ENCODE peak calls at places on chromosomes 13 and 19, in eight cellular contexts. O is AG09309; L is GM10248; S is epithelial cell of esophagus; C is GM13977; D is MCF 10A; I is mammary epithelial cell; X is CD4-positive, alpha-beta T cell. J is an unnamed sample.

GRCh38 chr13:31947105-31947504 is 84.5 kb upstream of the FRY start:
- DNase-seq in S (no peak), D (peak), X (no peak), C (no peak), I (no peak), O (no peak), L (no peak), J (no peak)

GRCh38 chr19:7471696-7472620 is 16.9 kb downstream of the PEX11G start:
- DNase-seq in I (no peak), S (no peak), X (no peak), D (peak), C (peak), O (peak), L (no peak), J (no peak)

GRCh38 chr13:33487575-33488243 is 202.2 kb upstream of the STARD13 start:
- DNase-seq in O (no peak), I (peak), C (peak), D (peak), S (peak), X (no peak), L (peak), J (no peak)

GRCh38 chr13:29319451-29319850 is 276.0 kb downstream of the SLC7A1 start:
- DNase-seq in S (no peak), D (no peak), I (no peak), X (no peak), C (no peak), L (no peak), O (no peak), J (no peak)

GRCh38 chr13:41917641-41918040 is 43.3 kb downstream of the VWA8 start:
- DNase-seq in X (no peak), O (peak), S (peak), I (peak), L (no peak), C (no peak), D (no peak), J (no peak)

GRCh38 chr19:30123611-30124010 is 181.6 kb downstream of the URI1 start:
- DNase-seq in C (no peak), I (no peak), D (no peak), S (no peak), X (no peak), L (no peak), O (no peak), J (no peak)

GRCh38 chr13:77213644-77214043 is 113.2 kb downstream of the MYCBP2 start:
- DNase-seq in I (no peak), O (no peak), D (no peak), L (no peak), X (no peak), C (no peak), S (peak), J (no peak)

GRCh38 chr13:41470187-41470586 is 12.8 kb downstream of the RGCC start:
- DNase-seq in L (peak), D (no peak), I (no peak), O (no peak), C (no peak), X (no peak), S (no peak), J (no peak)

GRCh38 chr13:62908321-62908720 is 1492.7 kb upstream of the PCDH20 start:
- DNase-seq in C (no peak), S (no peak), X (no peak), I (no peak), O (no peak), D (no peak), L (no peak), J (no peak)

GRCh38 chr13:65653548-65654078 is 1576.5 kb downstream of the PCDH9 start:
- DNase-seq in D (no peak), O (no peak), I (no peak), S (no peak), X (no peak), L (no peak), C (no peak), J (no peak)

GRCh38 chr19:13100031-13100588 is 2.5 kb downstream of the LYL1 start:
- DNase-seq in X (no peak), S (no peak), C (peak), O (no peak), L (peak), D (no peak), I (peak), J (peak)

GRCh38 chr13:48776396-48776795 is 122.7 kb downstream of the CYSLTR2 start:
- DNase-seq in C (no peak), D (no peak), O (no peak), S (no peak), L (no peak), I (no peak), X (no peak), J (no peak)

GRCh38 chr19:28449803-28450202 is 763.1 kb downstream of the UQCRFS1 start:
- DNase-seq in S (no peak), I (no peak), X (no peak), O (no peak), L (no peak), D (no peak), C (no peak), J (no peak)

GRCh38 chr13:112510002-112510780 is 77.8 kb downstream of the TUBGCP3 start:
- DNase-seq in I (peak), L (peak), X (no peak), S (peak), D (peak), O (peak), C (peak), J (no peak)

GRCh38 chr13:33263976-33264619 is 21.5 kb downstream of the STARD13 start:
- DNase-seq in D (no peak), I (no peak), X (no peak), L (no peak), O (no peak), S (no peak), C (no peak), J (no peak)

GRCh38 chr13:44397766-44398223 is 24.2 kb downstream of the SERP2 start:
- DNase-seq in X (no peak), O (no peak), I (no peak), L (no peak), C (no peak), D (no peak), S (no peak), J (no peak)

GRCh38 chr13:30871713-30872029 is 34.4 kb upstream of the MEDAG start:
- DNase-seq in O (no peak), D (no peak), X (no peak), L (no peak), I (no peak), C (no peak), S (no peak), J (no peak)

GRCh38 chr13:24618219-24618955 is 61.8 kb upstream of the ATP12A start:
- DNase-seq in C (peak), S (no peak), X (peak), I (no peak), O (no peak), L (peak), D (no peak), J (peak)

GRCh38 chr13:72368031-72368430 is 359.4 kb downstream of the MZT1 start:
- DNase-seq in D (no peak), O (no peak), I (peak), S (no peak), C (no peak), X (no peak), L (no peak), J (no peak)

GRCh38 chr13:96817336-96817941 is 176.8 kb downstream of the OXGR1 start:
- DNase-seq in I (peak), D (peak), X (no peak), O (no peak), C (no peak), S (peak), L (no peak), J (no peak)

GRCh38 chr19:52188822-52189744 is 769 bp upstream of the PPP2R1A start:
- DNase-seq in I (no peak), L (no peak), X (no peak), D (no peak), C (no peak), O (no peak), S (peak), J (peak)

GRCh38 chr13:52842440-52842839 is 6.0 kb downstream of the PCDH8 start:
- DNase-seq in D (no peak), S (no peak), O (no peak), L (no peak), X (no peak), C (no peak), I (no peak), J (no peak)

GRCh38 chr13:44306401-44307192 is 67.0 kb upstream of the SERP2 start:
- DNase-seq in D (peak), O (peak), X (no peak), S (peak), C (no peak), I (peak), L (no peak), J (no peak)

GRCh38 chr19:45962021-45962420 is 11.6 kb downstream of the NOVA2 start:
- DNase-seq in X (no peak), C (no peak), D (no peak), I (no peak), L (no peak), S (no peak), O (no peak), J (no peak)

GRCh38 chr19:45958320-45958719 is 15.3 kb downstream of the NOVA2 start:
- DNase-seq in D (no peak), O (no peak), S (no peak), C (no peak), I (no peak), L (no peak), X (no peak), J (no peak)

GRCh38 chr19:45958763-45959516 is 14.7 kb downstream of the NOVA2 start:
- DNase-seq in X (no peak), D (no peak), C (no peak), O (no peak), L (no peak), S (no peak), I (no peak), J (no peak)

GRCh38 chr19:45959517-45960025 is 14.1 kb downstream of the NOVA2 start:
- DNase-seq in O (no peak), I (no peak), L (no peak), S (no peak), C (no peak), X (no peak), D (no peak), J (no peak)

DNA sequence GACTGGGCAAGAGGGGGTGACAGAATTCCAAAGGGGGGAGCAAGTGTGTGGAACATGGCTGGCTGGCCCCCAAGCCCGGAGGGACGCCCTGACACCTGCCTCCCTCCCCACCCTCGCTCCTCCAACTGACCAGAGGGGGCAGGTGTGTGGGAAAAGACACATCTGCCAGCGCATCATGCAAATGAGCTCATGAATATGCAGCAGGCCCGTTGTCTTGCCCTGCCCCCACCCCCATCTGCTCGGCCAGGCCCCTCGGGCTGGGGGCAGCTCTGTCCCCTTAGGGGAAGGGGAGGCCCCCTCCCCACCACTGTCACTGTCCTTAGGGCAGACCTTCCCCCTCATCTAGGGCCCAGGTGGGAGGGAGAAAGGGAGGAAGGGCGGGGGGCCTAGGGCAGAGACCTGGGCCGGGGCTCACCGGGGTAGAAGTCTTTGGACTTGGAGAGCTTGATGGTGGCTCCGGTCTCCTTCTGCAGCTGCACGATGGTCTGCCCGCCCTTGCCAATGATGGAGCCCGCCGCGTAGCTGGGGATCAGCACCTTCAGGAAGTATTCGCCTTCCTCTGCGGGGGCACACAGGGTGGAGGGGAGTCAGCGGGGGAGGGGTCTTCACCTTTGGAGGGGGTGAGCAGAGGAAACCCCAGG is 12.9 kb downstream of the NOVA2 start:
- DNase-seq in O (no peak), C (no peak), I (no peak), D (peak), X (no peak), S (no peak), L (no peak), J (no peak)
- TF ChIP-seq CTCF in O (no peak), C (no peak), I (no peak), D (no peak), X (no peak), S (no peak), L (no peak), J (peak)

GRCh38 chr13:89660752-89661151 is 1686.7 kb upstream of the MIR17HG start:
- DNase-seq in O (no peak), I (peak), L (no peak), C (no peak), S (peak), X (no peak), D (no peak), J (no peak)
- TF ChIP-seq CTCF in O (no peak), I (peak), L (no peak), C (no peak), S (no peak), X (no peak), D (no peak), J (no peak)

DNA sequence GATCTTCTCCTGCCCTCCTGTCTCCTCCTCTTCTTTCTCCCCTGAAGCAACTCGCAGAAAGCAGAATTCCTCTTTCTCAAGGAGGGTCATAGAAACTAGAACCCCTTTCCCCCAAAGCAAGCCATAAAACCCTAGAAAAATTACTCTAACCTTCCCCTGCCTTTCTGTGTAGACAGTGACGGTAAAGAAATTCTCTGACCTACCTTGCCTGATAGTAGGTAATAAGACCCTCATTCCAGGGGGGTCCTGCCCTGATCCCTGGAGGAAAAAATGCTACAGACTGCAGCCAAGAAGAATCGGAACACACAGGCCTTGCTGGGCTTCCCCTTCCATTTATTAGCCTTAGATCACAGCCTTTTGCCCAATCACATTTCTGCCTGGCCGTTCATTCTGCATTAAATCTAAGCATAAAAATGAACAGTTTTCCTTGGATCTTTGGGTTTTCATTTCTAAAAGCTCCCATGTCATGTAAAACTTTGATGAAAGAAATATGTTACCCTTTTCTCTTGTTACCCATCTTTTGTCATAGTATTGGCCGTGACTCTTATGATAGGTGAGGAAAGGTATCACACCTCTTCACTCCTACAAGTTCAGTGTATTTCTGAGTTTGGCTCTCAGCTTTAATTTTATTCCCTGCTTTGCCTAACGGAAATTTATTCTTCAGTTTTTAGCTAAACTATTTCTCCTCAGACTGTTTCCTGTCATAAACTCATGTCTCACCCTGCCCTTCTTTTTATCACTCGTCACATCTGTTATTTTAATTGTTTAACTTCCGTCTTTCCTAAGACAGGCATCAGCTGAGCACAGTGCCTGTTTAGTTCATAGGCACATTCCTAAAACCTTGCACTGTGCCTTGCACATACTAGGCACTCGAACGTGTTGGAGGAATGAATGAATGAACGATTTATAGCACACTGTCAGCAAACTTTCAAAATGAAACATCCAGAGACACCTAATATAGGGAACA is 20.4 kb upstream of the CPB2 start:
- DNase-seq in X (no peak), L (no peak), D (no peak), S (no peak), O (no peak), C (no peak), I (no peak), J (no peak)
- TF ChIP-seq CTCF in X (no peak), L (no peak), D (no peak), S (no peak), O (no peak), C (no peak), I (no peak), J (no peak)

DNA sequence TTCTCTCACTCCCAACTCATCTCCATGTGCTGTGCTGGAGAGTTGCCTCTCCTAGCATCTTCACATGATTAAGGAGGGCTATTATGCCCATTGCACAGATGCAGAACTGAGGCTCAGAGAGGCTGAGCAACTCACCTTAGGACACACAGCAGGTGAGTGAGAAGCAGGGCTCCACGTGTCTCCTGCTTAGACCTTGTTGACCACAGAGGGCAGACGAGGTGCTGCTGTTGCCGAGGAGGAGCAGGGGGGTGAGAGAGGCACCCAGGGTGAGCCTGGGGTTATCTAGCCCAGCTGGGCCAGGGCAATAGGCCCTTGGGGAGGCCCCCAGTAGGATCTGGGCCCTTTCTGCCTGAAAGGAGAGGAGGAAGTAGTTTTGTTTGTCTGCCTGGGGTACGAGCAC is 2.4 kb upstream of the HSH2D start:
- DNase-seq in I (no peak), S (no peak), D (no peak), O (no peak), C (peak), X (no peak), L (peak), J (peak)
- TF ChIP-seq CTCF in I (no peak), S (no peak), D (no peak), O (no peak), C (peak), X (no peak), L (no peak), J (peak)

DNA sequence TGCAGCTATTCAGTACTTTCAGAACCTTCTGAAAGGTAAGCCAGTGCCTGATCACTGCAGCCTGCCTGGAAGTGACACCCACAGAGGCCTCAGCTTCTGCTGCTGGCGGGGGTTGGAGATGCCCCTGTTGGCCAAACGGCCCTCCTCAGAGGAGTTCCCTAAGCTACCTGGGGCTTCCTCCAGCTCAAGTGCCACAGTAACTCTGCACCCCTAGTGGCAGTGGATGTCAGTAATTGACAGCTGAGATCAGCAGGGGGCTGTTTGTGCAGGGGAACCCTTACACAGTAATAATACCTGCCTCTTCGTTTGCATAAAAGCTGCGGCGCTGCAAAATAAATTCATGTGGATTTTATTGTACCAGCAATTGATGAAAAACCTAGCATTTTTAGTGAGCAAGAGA is 28.9 kb downstream of the TDRD12 start:
- DNase-seq in C (peak), D (peak), L (peak), O (no peak), I (no peak), S (peak), X (peak), J (peak)
- TF ChIP-seq CTCF in C (peak), D (no peak), L (peak), O (no peak), I (peak), S (peak), X (peak), J (peak)

GRCh38 chr19:19342086-19343015 is 21.7 kb downstream of the MAU2 start:
- DNase-seq in I (peak), X (no peak), C (no peak), O (no peak), S (peak), D (peak), L (peak), J (no peak)

GRCh38 chr19:19343762-19344161 is 23.1 kb downstream of the MAU2 start:
- DNase-seq in D (no peak), O (no peak), X (no peak), C (no peak), I (no peak), L (no peak), S (no peak), J (no peak)

GRCh38 chr19:19341026-19341425 is 20.4 kb downstream of the MAU2 start:
- DNase-seq in L (no peak), D (no peak), S (no peak), I (no peak), O (no peak), C (no peak), X (no peak), J (no peak)

GRCh38 chr19:19345232-19345631 is 24.6 kb downstream of the MAU2 start:
- DNase-seq in C (no peak), O (no peak), L (no peak), S (no peak), D (no peak), I (no peak), X (no peak), J (no peak)

GRCh38 chr19:19343016-19343362 is 22.4 kb downstream of the MAU2 start:
- DNase-seq in O (no peak), I (no peak), C (no peak), X (no peak), S (no peak), L (no peak), D (no peak), J (no peak)
- TF ChIP-seq CTCF in O (no peak), I (no peak), C (no peak), X (no peak), S (no peak), L (no peak), D (peak), J (no peak)

J was measured in GM06990.